ENCODE peak calls at places on chromosomes 6 and 20, in five cellular contexts. One of them, this sample, is unnamed. For H3K4me1, the result is how much of the 10 kb centered on the place peaks cover.

GRCh38 chr6:125658125-125658524 is 91.3 kb upstream of the HEY2 start:
- DNase-seq in uterus: no peak
- DNase-seq in psoas muscle: no peak
- DNase-seq in right lobe of liver: no peak
- DNase-seq in IMR-90: no peak
- DNase-seq in this sample: no peak

GRCh38 chr6:141033101-141033500 is 1099.6 kb upstream of the GJE1 start:
- DNase-seq in psoas muscle: no peak
- DNase-seq in right lobe of liver: no peak
- DNase-seq in IMR-90: peak
- DNase-seq in uterus: no peak
- DNase-seq in this sample: no peak

GRCh38 chr6:24990227-24990843 is 54.6 kb upstream of the RIPOR2 start:
- DNase-seq in right lobe of liver: no peak
- DNase-seq in uterus: no peak
- DNase-seq in IMR-90: peak
- DNase-seq in psoas muscle: no peak
- DNase-seq in this sample: no peak

GRCh38 chr20:20207291-20207690 is 155.0 kb downstream of the CFAP61 start:
- DNase-seq in IMR-90: no peak
- DNase-seq in uterus: no peak
- DNase-seq in psoas muscle: no peak
- DNase-seq in right lobe of liver: no peak
- DNase-seq in this sample: no peak

GRCh38 chr6:62285612-62286469 is at the start of gene KHDRBS2:
- DNase-seq in uterus: peak
- DNase-seq in right lobe of liver: peak
- DNase-seq in psoas muscle: peak
- DNase-seq in IMR-90: no peak
- DNase-seq in this sample: peak

GRCh38 chr6:3841711-3842565 is 7.2 kb upstream of the FAM50B start:
- DNase-seq in uterus: no peak
- DNase-seq in IMR-90: peak
- DNase-seq in right lobe of liver: peak
- DNase-seq in psoas muscle: peak
- DNase-seq in this sample: peak

GRCh38 chr6:116101298-116101718 is 655 bp downstream of the NT5DC1 start:
- DNase-seq in uterus: no peak
- DNase-seq in psoas muscle: no peak
- DNase-seq in IMR-90: no peak
- DNase-seq in right lobe of liver: no peak
- DNase-seq in this sample: peak

GRCh38 chr6:137775720-137776119 is 91.3 kb upstream of the TNFAIP3 start:
- DNase-seq in uterus: no peak
- DNase-seq in right lobe of liver: no peak
- DNase-seq in psoas muscle: no peak
- DNase-seq in IMR-90: no peak
- DNase-seq in this sample: no peak

GRCh38 chr6:73116330-73116729 is 109.0 kb downstream of the KHDC1L start:
- DNase-seq in uterus: no peak
- DNase-seq in psoas muscle: no peak
- DNase-seq in right lobe of liver: no peak
- DNase-seq in IMR-90: no peak
- DNase-seq in this sample: no peak

GRCh38 chr6:57224769-57225515 is 2.8 kb upstream of the RAB23 start:
- DNase-seq in IMR-90: peak
- DNase-seq in uterus: no peak
- DNase-seq in right lobe of liver: no peak
- DNase-seq in psoas muscle: no peak
- DNase-seq in this sample: no peak

GRCh38 chr6:72787521-72788031 is 165.7 kb downstream of the KCNQ5 start:
- DNase-seq in IMR-90: peak
- DNase-seq in right lobe of liver: no peak
- DNase-seq in uterus: no peak
- DNase-seq in psoas muscle: peak
- DNase-seq in this sample: no peak

GRCh38 chr6:90126178-90126577 is 170.5 kb downstream of the BACH2 start:
- DNase-seq in uterus: no peak
- DNase-seq in psoas muscle: no peak
- DNase-seq in IMR-90: no peak
- DNase-seq in right lobe of liver: no peak
- DNase-seq in this sample: no peak

GRCh38 chr6:123849406-123849805 is 45.7 kb downstream of the NKAIN2 start:
- DNase-seq in psoas muscle: no peak
- DNase-seq in uterus: no peak
- DNase-seq in IMR-90: no peak
- DNase-seq in right lobe of liver: no peak
- DNase-seq in this sample: no peak

GRCh38 chr20:22601361-22602141 is 17.2 kb upstream of the FOXA2 start:
- DNase-seq in IMR-90: no peak
- DNase-seq in right lobe of liver: no peak
- DNase-seq in psoas muscle: no peak
- DNase-seq in uterus: no peak
- DNase-seq in this sample: no peak

GRCh38 chr6:139144490-139145085 is 9.7 kb downstream of the HECA start:
- DNase-seq in right lobe of liver: no peak
- DNase-seq in uterus: no peak
- DNase-seq in IMR-90: no peak
- DNase-seq in psoas muscle: no peak
- DNase-seq in this sample: no peak

GRCh38 chr6:139148557-139149220 is 13.8 kb downstream of the HECA start:
- DNase-seq in IMR-90: peak
- DNase-seq in psoas muscle: no peak
- DNase-seq in uterus: no peak
- DNase-seq in right lobe of liver: no peak
- DNase-seq in this sample: no peak

GRCh38 chr6:139146317-139146726 is 11.4 kb downstream of the HECA start:
- DNase-seq in IMR-90: no peak
- DNase-seq in psoas muscle: no peak
- DNase-seq in uterus: no peak
- DNase-seq in right lobe of liver: no peak
- DNase-seq in this sample: no peak

GRCh38 chr6:139147628-139148027 is 12.7 kb downstream of the HECA start:
- DNase-seq in right lobe of liver: no peak
- DNase-seq in psoas muscle: no peak
- DNase-seq in uterus: no peak
- DNase-seq in IMR-90: no peak
- DNase-seq in this sample: no peak

GRCh38 chr6:139145661-139146060 is 10.8 kb downstream of the HECA start:
- DNase-seq in uterus: no peak
- DNase-seq in IMR-90: no peak
- DNase-seq in right lobe of liver: no peak
- DNase-seq in psoas muscle: no peak
- DNase-seq in this sample: no peak
- H3K4me1 ChIP-seq in uterus: under half
- H3K4me1 ChIP-seq in IMR-90: under half
- H3K4me1 ChIP-seq in right lobe of liver: under half
- H3K4me1 ChIP-seq in psoas muscle: half or more
- H3K4me1 ChIP-seq in this sample: under half

GRCh38 chr20:17663040-17663399 is 19.0 kb downstream of the RRBP1 start:
- DNase-seq in psoas muscle: no peak
- DNase-seq in right lobe of liver: peak
- DNase-seq in uterus: peak
- DNase-seq in IMR-90: no peak
- DNase-seq in this sample: peak
- H3K4me1 ChIP-seq in psoas muscle: under half
- H3K4me1 ChIP-seq in right lobe of liver: under half
- H3K4me1 ChIP-seq in uterus: under half
- H3K4me1 ChIP-seq in IMR-90: under half
- H3K4me1 ChIP-seq in this sample: half or more

GRCh38 chr6:153085239-153085638 is 45.8 kb downstream of the RGS17 start:
- DNase-seq in right lobe of liver: no peak
- DNase-seq in psoas muscle: no peak
- DNase-seq in IMR-90: no peak
- DNase-seq in uterus: no peak
- DNase-seq in this sample: no peak
- H3K4me1 ChIP-seq in right lobe of liver: under half
- H3K4me1 ChIP-seq in psoas muscle: under half
- H3K4me1 ChIP-seq in IMR-90: under half
- H3K4me1 ChIP-seq in uterus: under half
- H3K4me1 ChIP-seq in this sample: under half

GRCh38 chr6:47483853-47484546 is 6.4 kb downstream of the CD2AP start:
- DNase-seq in psoas muscle: no peak
- DNase-seq in uterus: no peak
- DNase-seq in IMR-90: peak
- DNase-seq in right lobe of liver: no peak
- DNase-seq in this sample: no peak
- H3K4me1 ChIP-seq in psoas muscle: under half
- H3K4me1 ChIP-seq in uterus: under half
- H3K4me1 ChIP-seq in IMR-90: under half
- H3K4me1 ChIP-seq in right lobe of liver: under half
- H3K4me1 ChIP-seq in this sample: under half